ENCODE peak calls at places on chromosomes 6 and 20, in seven cellular contexts. One of them, this sample, is unnamed.

GRCh38 chr6:132932566-132932965 is 118.2 kb downstream of the RPS12 start:
- DNase-seq in prostate gland: peak
- DNase-seq in iPS DF 6.9: no peak
- DNase-seq in fibroblast of mammary gland: no peak
- DNase-seq in AG08396: no peak
- DNase-seq in HFFc6: no peak
- DNase-seq in cardiac fibroblast: no peak
- DNase-seq in this sample: no peak

GRCh38 chr20:58294497-58295455 is 14.7 kb upstream of the RAB22A start:
- DNase-seq in cardiac fibroblast: no peak
- DNase-seq in iPS DF 6.9: no peak
- DNase-seq in fibroblast of mammary gland: no peak
- DNase-seq in prostate gland: no peak
- DNase-seq in HFFc6: no peak
- DNase-seq in AG08396: no peak
- DNase-seq in this sample: no peak

GRCh38 chr6:125491860-125492617 is 190.3 kb upstream of the HDDC2 start:
- DNase-seq in AG08396: no peak
- DNase-seq in HFFc6: no peak
- DNase-seq in fibroblast of mammary gland: no peak
- DNase-seq in cardiac fibroblast: no peak
- DNase-seq in prostate gland: no peak
- DNase-seq in iPS DF 6.9: no peak
- DNase-seq in this sample: no peak

GRCh38 chr6:55449219-55449618 is 122.0 kb downstream of the GFRAL start:
- DNase-seq in AG08396: no peak
- DNase-seq in prostate gland: no peak
- DNase-seq in HFFc6: no peak
- DNase-seq in fibroblast of mammary gland: peak
- DNase-seq in iPS DF 6.9: peak
- DNase-seq in cardiac fibroblast: no peak
- DNase-seq in this sample: peak

GRCh38 chr6:112881027-112881426 is 533.9 kb downstream of the RFPL4B start:
- DNase-seq in AG08396: no peak
- DNase-seq in iPS DF 6.9: no peak
- DNase-seq in prostate gland: no peak
- DNase-seq in fibroblast of mammary gland: peak
- DNase-seq in HFFc6: peak
- DNase-seq in cardiac fibroblast: peak
- DNase-seq in this sample: no peak

GRCh38 chr6:8420031-8420588 is 15.2 kb downstream of the SLC35B3 start:
- DNase-seq in fibroblast of mammary gland: no peak
- DNase-seq in cardiac fibroblast: no peak
- DNase-seq in prostate gland: no peak
- DNase-seq in HFFc6: no peak
- DNase-seq in AG08396: no peak
- DNase-seq in iPS DF 6.9: no peak
- DNase-seq in this sample: no peak

GRCh38 chr6:40727272-40727671 is 140.1 kb upstream of the LRFN2 start:
- DNase-seq in cardiac fibroblast: no peak
- DNase-seq in prostate gland: no peak
- DNase-seq in AG08396: no peak
- DNase-seq in iPS DF 6.9: no peak
- DNase-seq in fibroblast of mammary gland: no peak
- DNase-seq in HFFc6: no peak
- DNase-seq in this sample: no peak

GRCh38 chr6:140438346-140438735 is 1063.9 kb upstream of the CITED2 start:
- DNase-seq in prostate gland: no peak
- DNase-seq in fibroblast of mammary gland: no peak
- DNase-seq in cardiac fibroblast: no peak
- DNase-seq in iPS DF 6.9: no peak
- DNase-seq in HFFc6: peak
- DNase-seq in AG08396: no peak
- DNase-seq in this sample: no peak

GRCh38 chr6:137727206-137727605 is 139.9 kb upstream of the TNFAIP3 start:
- DNase-seq in fibroblast of mammary gland: no peak
- DNase-seq in HFFc6: no peak
- DNase-seq in iPS DF 6.9: no peak
- DNase-seq in AG08396: no peak
- DNase-seq in cardiac fibroblast: no peak
- DNase-seq in prostate gland: no peak
- DNase-seq in this sample: no peak

GRCh38 chr6:144710207-144710606 is 425.1 kb downstream of the UTRN start:
- DNase-seq in HFFc6: peak
- DNase-seq in prostate gland: no peak
- DNase-seq in iPS DF 6.9: no peak
- DNase-seq in fibroblast of mammary gland: peak
- DNase-seq in cardiac fibroblast: peak
- DNase-seq in AG08396: peak
- DNase-seq in this sample: peak

GRCh38 chr6:157070403-157071107 is 252.8 kb downstream of the TMEM242 start:
- DNase-seq in iPS DF 6.9: no peak
- DNase-seq in AG08396: no peak
- DNase-seq in fibroblast of mammary gland: no peak
- DNase-seq in prostate gland: no peak
- DNase-seq in cardiac fibroblast: peak
- DNase-seq in HFFc6: no peak
- DNase-seq in this sample: no peak

GRCh38 chr6:151325075-151326050 is 66.0 kb downstream of the ZBTB2 start:
- DNase-seq in cardiac fibroblast: peak
- DNase-seq in iPS DF 6.9: no peak
- DNase-seq in HFFc6: peak
- DNase-seq in AG08396: peak
- DNase-seq in fibroblast of mammary gland: peak
- DNase-seq in prostate gland: peak
- DNase-seq in this sample: peak

GRCh38 chr6:147238164-147238563 is 33.9 kb downstream of the STXBP5 start:
- DNase-seq in HFFc6: no peak
- DNase-seq in fibroblast of mammary gland: no peak
- DNase-seq in cardiac fibroblast: no peak
- DNase-seq in prostate gland: no peak
- DNase-seq in iPS DF 6.9: no peak
- DNase-seq in AG08396: no peak
- DNase-seq in this sample: no peak

GRCh38 chr6:38773338-38773737 is 58.2 kb downstream of the DNAH8 start:
- DNase-seq in AG08396: no peak
- DNase-seq in fibroblast of mammary gland: peak
- DNase-seq in prostate gland: no peak
- DNase-seq in HFFc6: no peak
- DNase-seq in iPS DF 6.9: peak
- DNase-seq in cardiac fibroblast: no peak
- DNase-seq in this sample: no peak

GRCh38 chr20:13262302-13262650 is 41.2 kb downstream of the ISM1 start:
- DNase-seq in HFFc6: no peak
- DNase-seq in AG08396: no peak
- DNase-seq in cardiac fibroblast: no peak
- DNase-seq in fibroblast of mammary gland: no peak
- DNase-seq in iPS DF 6.9: no peak
- DNase-seq in prostate gland: no peak
- DNase-seq in this sample: no peak

GRCh38 chr6:6635869-6636268 is 47.3 kb downstream of the LY86 start:
- DNase-seq in prostate gland: no peak
- DNase-seq in cardiac fibroblast: no peak
- DNase-seq in AG08396: no peak
- DNase-seq in iPS DF 6.9: no peak
- DNase-seq in HFFc6: no peak
- DNase-seq in fibroblast of mammary gland: no peak
- DNase-seq in this sample: no peak

GRCh38 chr6:3468585-3468984 is 11.7 kb upstream of the SLC22A23 start:
- DNase-seq in cardiac fibroblast: no peak
- DNase-seq in HFFc6: no peak
- DNase-seq in prostate gland: no peak
- DNase-seq in AG08396: no peak
- DNase-seq in fibroblast of mammary gland: no peak
- DNase-seq in iPS DF 6.9: no peak
- DNase-seq in this sample: no peak

GRCh38 chr20:49993301-49993751 is 10.5 kb downstream of the SNAI1 start:
- DNase-seq in fibroblast of mammary gland: no peak
- DNase-seq in HFFc6: no peak
- DNase-seq in cardiac fibroblast: no peak
- DNase-seq in iPS DF 6.9: no peak
- DNase-seq in prostate gland: no peak
- DNase-seq in AG08396: no peak
- DNase-seq in this sample: no peak

GRCh38 chr20:53926428-53927028 is 143.9 kb downstream of the BCAS1 start:
- DNase-seq in cardiac fibroblast: peak
- DNase-seq in prostate gland: no peak
- DNase-seq in fibroblast of mammary gland: peak
- DNase-seq in AG08396: peak
- DNase-seq in iPS DF 6.9: no peak
- DNase-seq in HFFc6: peak
- DNase-seq in this sample: peak

GRCh38 chr6:168355716-168356522 is 36.3 kb upstream of the DACT2 start:
- DNase-seq in prostate gland: peak
- DNase-seq in cardiac fibroblast: peak
- DNase-seq in fibroblast of mammary gland: peak
- DNase-seq in HFFc6: no peak
- DNase-seq in iPS DF 6.9: no peak
- DNase-seq in AG08396: no peak
- DNase-seq in this sample: peak

This sample was measured in MG63.